ENCODE peak calls at places on chromosomes 3 and 15, in ten cellular contexts. A is GM23338; S is right atrium auricular region; B is cardiac muscle cell; W is uterus; J is heart left ventricle; R is astrocyte; X is Peyer's patch; F is CD4-positive, CD25-positive, alpha-beta regulatory T cell; E is right lobe of liver. C is an unnamed sample.

GRCh38 chr3:180563411-180563810 is 38.6 kb upstream of the TTC14 start:
- DNase-seq in X (no peak), A (no peak), J (no peak), F (no peak), W (no peak), S (no peak), B (no peak), E (no peak), R (no peak), C (no peak)

GRCh38 chr3:121736112-121736511 is 13.4 kb downstream of the GOLGB1 start:
- DNase-seq in B (no peak), E (no peak), S (no peak), X (no peak), R (peak), A (no peak), W (no peak), J (no peak), F (no peak), C (no peak)

GRCh38 chr3:82474140-82474539 is 712.7 kb upstream of the GBE1 start:
- DNase-seq in R (no peak), W (no peak), A (no peak), E (no peak), X (no peak), F (no peak), S (no peak), J (no peak), B (no peak), C (no peak)

GRCh38 chr3:135106445-135106844 is 311.4 kb downstream of the EPHB1 start:
- DNase-seq in W (no peak), B (peak), X (no peak), R (peak), J (no peak), E (no peak), S (no peak), A (peak), F (no peak), C (no peak)

GRCh38 chr3:24526640-24527237 is 32.1 kb upstream of the THRB start:
- DNase-seq in X (no peak), A (no peak), S (no peak), W (no peak), J (no peak), E (no peak), F (no peak), R (no peak), B (no peak), C (no peak)

GRCh38 chr15:68818671-68819450 is 1.8 kb downstream of the ANP32A start:
- DNase-seq in E (peak), B (peak), W (peak), J (peak), R (no peak), A (peak), X (peak), F (no peak), S (no peak), C (no peak)

GRCh38 chr15:52247032-52247431 is 48.6 kb downstream of the MYO5C start:
- DNase-seq in R (peak), A (no peak), B (peak), X (no peak), W (no peak), E (no peak), F (no peak), J (no peak), S (no peak), C (peak)

GRCh38 chr15:43777293-43777819 is 590 bp upstream of the ELL3 start:
- DNase-seq in X (peak), J (peak), B (peak), W (peak), F (peak), R (peak), E (peak), A (peak), S (peak), C (no peak)

GRCh38 chr3:129416408-129416807 is 12.0 kb downstream of the EFCAB12 start:
- DNase-seq in J (no peak), S (no peak), R (no peak), E (no peak), A (no peak), F (no peak), B (no peak), W (no peak), X (no peak), C (no peak)

GRCh38 chr3:52694528-52695189 is 8.8 kb downstream of the GNL3 start:
- DNase-seq in A (no peak), J (no peak), X (no peak), F (no peak), S (no peak), R (no peak), B (no peak), E (no peak), W (no peak), C (no peak)
- H3K27ac ChIP-seq in A (peak), J (no peak), X (no peak), F (no peak), S (no peak), R (peak), B (peak), E (no peak), W (no peak), C (no peak)

GRCh38 chr15:64144565-64145281 is 6.8 kb upstream of the SNX22 start:
- DNase-seq in W (no peak), J (no peak), R (no peak), B (no peak), S (no peak), A (no peak), F (no peak), X (no peak), E (no peak), C (no peak)
- H3K4me3 ChIP-seq in W (no peak), J (no peak), R (no peak), B (no peak), S (no peak), A (no peak), F (no peak), X (no peak), E (no peak), C (no peak)

GRCh38 chr3:50212502-50212901 is 7.4 kb downstream of the SLC38A3 start:
- DNase-seq in E (no peak), X (no peak), S (no peak), W (no peak), F (no peak), R (no peak), B (no peak), J (no peak), A (peak), C (no peak)

GRCh38 chr3:50210176-50210509 is 5.1 kb downstream of the SLC38A3 start:
- DNase-seq in S (no peak), J (no peak), F (no peak), B (no peak), A (no peak), R (no peak), E (no peak), W (no peak), X (no peak), C (no peak)

GRCh38 chr3:50208677-50209344 is 3.7 kb downstream of the SLC38A3 start:
- DNase-seq in J (peak), F (no peak), S (no peak), A (no peak), B (no peak), X (no peak), R (no peak), W (no peak), E (no peak), C (no peak)

GRCh38 chr3:50211930-50212329 is 6.9 kb downstream of the SLC38A3 start:
- DNase-seq in S (no peak), R (peak), W (no peak), J (no peak), F (no peak), X (no peak), B (peak), A (no peak), E (no peak), C (no peak)

DNA sequence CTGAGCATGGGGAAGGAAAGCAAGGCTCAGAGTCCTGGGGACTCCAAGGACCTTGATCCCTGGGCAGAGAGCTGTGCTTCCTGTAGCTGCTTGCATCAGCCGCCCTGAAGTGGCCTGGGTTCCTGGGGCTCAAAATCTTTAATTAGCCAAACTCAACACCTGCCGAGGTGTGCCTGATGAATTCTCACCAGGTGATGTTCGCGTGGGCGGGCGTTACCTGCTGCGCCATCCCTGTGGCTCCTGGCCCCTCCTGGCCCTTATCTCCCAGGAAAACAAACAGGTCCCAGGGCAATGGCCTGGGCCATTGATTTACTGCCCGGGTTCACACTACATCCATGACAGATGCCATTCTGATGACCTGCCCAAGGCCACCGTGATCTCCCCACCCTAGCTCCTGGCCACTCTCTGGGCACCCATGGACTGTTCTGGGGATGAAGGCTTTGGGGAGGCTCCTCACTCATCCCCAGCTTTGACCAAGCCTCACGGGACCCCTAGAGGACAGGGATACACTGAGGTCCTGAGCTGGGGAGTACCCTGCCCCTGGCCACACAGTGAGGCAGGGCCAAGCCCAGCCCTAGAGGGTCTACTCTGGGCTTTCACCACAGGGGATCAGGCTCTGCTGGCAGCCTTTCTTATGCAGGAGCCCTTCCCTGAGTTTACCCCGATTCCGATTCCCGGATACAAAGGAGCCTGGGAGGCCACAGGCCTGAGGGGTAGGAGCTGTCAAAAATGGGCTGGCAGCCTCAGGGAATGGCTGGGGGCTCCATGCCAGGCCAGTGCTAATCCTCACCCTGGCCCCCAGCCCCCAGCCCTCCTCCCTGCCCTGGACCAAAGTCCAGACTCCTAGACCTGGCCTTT is 5.7 kb downstream of the SLC38A3 start:
- DNase-seq in R (no peak), X (no peak), F (no peak), J (no peak), W (no peak), S (no peak), B (no peak), A (peak), E (peak), C (no peak)
- H3K27ac ChIP-seq in R (no peak), X (peak), F (no peak), J (no peak), W (no peak), S (no peak), B (no peak), A (no peak), E (peak), C (no peak)

DNA sequence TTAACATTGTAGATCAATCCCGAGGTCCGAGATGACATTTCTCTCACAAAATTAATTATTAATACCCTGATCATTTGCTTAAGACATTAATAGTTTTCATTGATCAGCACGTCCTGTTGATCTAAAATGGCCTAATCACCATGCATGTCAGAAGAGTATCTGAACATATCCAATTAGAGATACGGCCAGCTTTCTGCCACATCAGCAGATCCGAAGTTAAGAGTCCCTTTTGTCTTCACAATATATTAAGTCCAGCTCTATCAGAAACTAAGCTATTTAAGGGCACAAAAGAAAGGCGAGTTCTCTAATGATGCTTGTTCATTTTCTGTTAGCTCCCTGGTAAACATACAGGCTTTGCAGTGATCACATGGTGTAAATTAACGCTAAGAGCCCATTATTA is 470.3 kb downstream of the CNTN4 start:
- DNase-seq in E (no peak), J (no peak), R (no peak), W (no peak), A (no peak), F (no peak), X (no peak), S (no peak), B (no peak), C (no peak)
- H3K4me3 ChIP-seq in E (no peak), J (no peak), R (no peak), W (no peak), A (no peak), F (no peak), X (no peak), S (no peak), B (no peak), C (no peak)

DNA sequence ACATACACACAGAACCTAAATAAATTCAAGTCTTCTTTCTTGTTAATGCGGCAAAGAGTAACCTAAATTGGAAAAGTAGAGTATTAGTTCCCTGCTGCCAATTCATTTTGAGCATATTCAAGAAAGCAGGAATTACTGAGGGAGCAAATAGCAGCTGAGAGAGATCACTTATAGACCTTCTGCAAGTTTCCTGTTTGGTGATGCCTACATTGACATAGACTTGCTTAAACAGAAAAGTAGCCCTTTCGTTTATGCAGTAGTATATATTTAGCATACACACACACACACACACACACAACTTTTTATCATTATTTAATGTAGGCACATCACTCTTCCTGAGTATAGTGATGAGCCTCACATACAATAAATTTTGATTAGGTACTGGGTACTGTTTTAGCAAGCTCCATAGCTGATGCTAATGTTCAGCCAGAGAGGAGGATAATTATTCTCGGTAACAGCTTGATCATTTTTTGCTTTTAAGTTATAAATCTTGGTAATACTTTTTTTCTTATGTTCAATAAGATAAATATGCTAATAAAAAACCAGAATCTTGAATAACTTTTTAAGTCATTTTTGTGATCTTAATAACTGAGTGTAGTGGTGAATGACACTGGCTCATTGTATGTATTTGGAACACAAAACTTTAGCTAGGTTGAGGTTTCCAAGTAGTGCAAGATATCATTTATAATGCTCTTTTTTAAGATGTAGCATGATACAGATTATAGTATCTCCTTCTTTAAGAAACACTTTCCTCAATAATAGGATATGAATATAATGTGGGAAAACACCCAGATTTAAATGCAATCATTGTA is 174.7 kb downstream of the MBNL1 start:
- DNase-seq in S (no peak), E (no peak), J (no peak), R (no peak), W (no peak), A (no peak), X (no peak), F (no peak), B (no peak), C (no peak)
- H3K27ac ChIP-seq in S (peak), E (no peak), J (no peak), R (no peak), W (peak), A (no peak), X (no peak), F (peak), B (no peak), C (no peak)

C was measured in AG04450.